ENCODE peak calls at places on chromosomes 6 and 20, in seven cellular contexts. K, E, G, B, Q, M and P are unnamed samples. For H3K36me3, the result is how much of the 10 kb centered on the place peaks cover.

GRCh38 chr20:56234110-56234509 is 14.4 kb upstream of the MC3R start:
- DNase-seq in G (no peak), E (no peak), M (no peak), B (no peak), Q (no peak), K (no peak), P (no peak)

GRCh38 chr6:119346450-119346849 is 3.1 kb downstream of the MAN1A1 start:
- DNase-seq in E (no peak), K (no peak), G (no peak), M (no peak), Q (no peak), B (no peak), P (no peak)

GRCh38 chr6:113461153-113461897 is 395.8 kb upstream of the MARCKS start:
- DNase-seq in Q (no peak), K (peak), E (no peak), B (no peak), G (no peak), M (no peak), P (no peak)

GRCh38 chr6:47098570-47098993 is 56.5 kb upstream of the ADGRF1 start:
- DNase-seq in E (no peak), Q (no peak), B (no peak), M (no peak), K (no peak), G (no peak), P (no peak)

GRCh38 chr6:169247419-169247818 is 6.2 kb downstream of the THBS2 start:
- DNase-seq in Q (no peak), K (no peak), B (no peak), E (no peak), M (peak), G (no peak), P (no peak)

GRCh38 chr6:167663784-167664432 is 162.8 kb upstream of the AFDN start:
- DNase-seq in M (peak), B (no peak), E (peak), K (no peak), Q (no peak), G (no peak), P (no peak)

GRCh38 chr20:23133560-23133998 is 47.5 kb upstream of the CD93 start:
- DNase-seq in K (no peak), E (no peak), Q (no peak), B (no peak), M (no peak), G (no peak), P (no peak)

GRCh38 chr6:155936551-155936950 is 480.9 kb upstream of the NOX3 start:
- DNase-seq in Q (no peak), B (no peak), E (no peak), G (no peak), M (no peak), K (no peak), P (no peak)

GRCh38 chr20:57195759-57196100 is 70.7 kb downstream of the BMP7 start:
- DNase-seq in Q (no peak), M (no peak), G (no peak), E (no peak), K (no peak), B (no peak), P (no peak)

GRCh38 chr6:93896081-93896480 is 476.7 kb upstream of the EPHA7 start:
- DNase-seq in Q (no peak), M (no peak), K (no peak), G (no peak), E (no peak), B (no peak), P (no peak)

GRCh38 chr6:32439708-32440214 is at the start of gene HLA-DRA:
- DNase-seq in K (peak), G (peak), B (no peak), Q (no peak), E (no peak), M (no peak), P (peak)

GRCh38 chr6:39362487-39362865 is 40.0 kb upstream of the KCNK16 start:
- DNase-seq in K (no peak), E (no peak), B (no peak), Q (no peak), G (no peak), M (no peak), P (peak)

GRCh38 chr20:13262701-13263335 is 41.7 kb downstream of the ISM1 start:
- DNase-seq in K (no peak), M (no peak), Q (no peak), G (no peak), B (no peak), E (no peak), P (no peak)

GRCh38 chr20:56762829-56763228 is 133.7 kb downstream of the TFAP2C start:
- DNase-seq in K (no peak), Q (no peak), B (no peak), E (no peak), G (no peak), M (no peak), P (no peak)

GRCh38 chr6:20688710-20689500 is 154.6 kb downstream of the CDKAL1 start:
- DNase-seq in G (no peak), E (no peak), K (no peak), Q (no peak), B (no peak), M (no peak), P (no peak)

GRCh38 chr20:32359633-32360332 is 1.7 kb downstream of the ASXL1 start:
- DNase-seq in E (no peak), K (no peak), Q (no peak), B (peak), G (no peak), M (no peak), P (no peak)

GRCh38 chr6:169251822-169252804 is 1.5 kb downstream of the THBS2 start:
- DNase-seq in K (no peak), E (no peak), Q (no peak), B (no peak), M (peak), G (no peak), P (no peak)

GRCh38 chr6:139540276-139540675 is 165.8 kb upstream of the CITED2 start:
- DNase-seq in B (peak), E (peak), K (no peak), G (no peak), M (peak), Q (no peak), P (no peak)

GRCh38 chr6:73585566-73586415 is 65.0 kb upstream of the EEF1A1 start:
- DNase-seq in M (peak), K (peak), B (peak), G (peak), E (peak), Q (peak), P (peak)

GRCh38 chr6:145153495-145153894 is 581.8 kb downstream of the EPM2A start:
- DNase-seq in K (no peak), M (no peak), E (no peak), B (no peak), Q (no peak), G (no peak), P (no peak)

GRCh38 chr6:30883743-30884520 is at the start of gene DDR1:
- DNase-seq in K (peak), M (peak), E (peak), B (no peak), Q (peak), G (no peak), P (no peak)

GRCh38 chr6:52160468-52161104 is 25.6 kb upstream of the IL17A start:
- DNase-seq in B (no peak), G (no peak), M (no peak), K (no peak), E (no peak), Q (no peak), P (no peak)

GRCh38 chr6:4129446-4129845 is 5.9 kb downstream of the ECI2 start:
- DNase-seq in K (no peak), G (no peak), B (no peak), M (no peak), E (no peak), Q (no peak), P (no peak)

GRCh38 chr6:106918128-106918527 is 56.4 kb downstream of the CD24 start:
- DNase-seq in K (no peak), M (no peak), Q (no peak), G (no peak), E (no peak), B (no peak), P (no peak)

GRCh38 chr6:90294614-90294988 is 2.0 kb downstream of the BACH2 start:
- DNase-seq in E (no peak), K (no peak), M (no peak), B (no peak), G (no peak), Q (no peak), P (no peak)

GRCh38 chr20:47358052-47358671 is 1.7 kb upstream of the ZMYND8 start:
- DNase-seq in K (peak), Q (no peak), B (no peak), G (no peak), M (no peak), E (no peak), P (no peak)

GRCh38 chr6:39517763-39518162 is 195.3 kb upstream of the KCNK16 start:
- DNase-seq in G (no peak), Q (no peak), M (no peak), K (no peak), E (no peak), B (no peak), P (no peak)

GRCh38 chr6:25419879-25420278 is 140.7 kb downstream of the CARMIL1 start:
- DNase-seq in B (no peak), M (no peak), G (no peak), Q (no peak), K (no peak), E (no peak), P (no peak)

DNA sequence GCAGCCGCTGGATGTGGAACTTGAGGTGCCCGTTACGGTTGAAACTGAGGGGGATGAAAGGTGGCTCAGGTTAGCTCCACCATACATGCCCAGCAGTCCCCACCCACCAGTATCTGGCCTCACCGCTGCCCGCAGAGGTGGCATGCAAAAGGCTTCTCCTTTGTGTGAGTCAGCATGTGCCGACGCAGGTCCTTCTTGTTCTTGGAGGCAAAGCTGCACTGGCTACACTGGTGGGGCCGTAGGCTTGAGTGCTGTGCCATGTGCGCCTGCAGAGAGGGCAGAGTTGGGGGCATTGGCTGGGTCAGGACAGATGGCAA is 15.8 kb downstream of the PCIF1 start:
- DNase-seq in Q (no peak), B (no peak), G (no peak), E (no peak), K (no peak), M (no peak), P (no peak)
- H3K36me3 ChIP-seq in Q (under half), B (under half), G (under half), E (under half), K (half or more), M (half or more), P (half or more)

GRCh38 chr6:44261581-44261980 is 3.8 kb downstream of the NFKBIE start:
- DNase-seq in K (no peak), G (no peak), B (no peak), M (no peak), E (no peak), Q (no peak), P (no peak)

GRCh38 chr6:44264154-44265002 is 973 bp downstream of the NFKBIE start:
- DNase-seq in K (no peak), G (no peak), B (no peak), M (peak), E (peak), Q (no peak), P (no peak)

GRCh38 chr6:44265003-44265842 is at the start of gene NFKBIE:
- DNase-seq in K (peak), B (no peak), E (peak), Q (peak), M (peak), G (peak), P (no peak)

GRCh38 chr6:44262467-44263356 is 2.6 kb downstream of the NFKBIE start:
- DNase-seq in M (no peak), G (no peak), Q (no peak), K (no peak), E (no peak), B (no peak), P (no peak)

DNA sequence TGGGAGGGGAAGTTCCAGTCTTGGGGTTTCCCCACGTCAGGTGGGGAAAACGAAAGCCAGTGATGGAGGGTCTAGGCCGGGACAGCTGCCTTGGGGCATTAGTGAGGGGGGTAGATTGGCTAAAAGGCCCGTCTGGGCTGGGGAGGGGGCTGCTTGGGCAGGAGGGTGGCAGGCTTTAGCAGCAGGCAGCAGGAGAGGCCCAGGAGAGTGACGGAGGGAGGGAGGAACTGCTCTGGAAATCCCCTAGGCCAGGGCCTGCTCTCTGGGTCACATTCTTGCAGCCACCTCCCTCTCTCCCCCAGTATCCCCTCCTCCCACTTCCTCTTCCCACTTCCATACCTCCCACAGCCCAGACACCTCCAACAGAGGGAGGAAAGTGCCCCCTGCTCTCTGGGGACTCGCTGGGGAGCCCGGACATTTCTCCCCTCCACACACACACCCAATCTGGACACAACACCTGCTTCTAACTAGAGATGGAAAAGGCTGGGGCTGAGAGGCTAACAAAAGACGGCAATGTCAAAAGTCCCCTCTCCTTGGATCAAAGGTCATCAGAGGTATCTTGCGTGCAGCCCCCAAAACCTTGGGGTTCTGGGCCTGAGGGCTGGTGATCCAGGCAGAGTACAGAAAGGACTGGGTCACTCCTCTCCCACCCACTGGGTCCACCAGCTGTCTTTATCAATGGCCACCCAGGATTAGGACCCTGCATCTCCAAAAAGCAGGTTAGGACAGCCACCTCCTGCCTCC is 1.8 kb downstream of the NFKBIE start:
- DNase-seq in Q (no peak), K (no peak), M (no peak), E (peak), B (no peak), G (no peak), P (no peak)
- TF ChIP-seq POLR2AphosphoS5 in Q (no peak), K (peak), M (no peak), E (no peak), B (no peak), G (no peak), P (no peak)

GRCh38 chr6:151095538-151096254 is 144.1 kb upstream of the AKAP12 start:
- DNase-seq in G (no peak), B (no peak), E (no peak), K (peak), Q (no peak), M (no peak), P (no peak)
- H3K36me3 ChIP-seq in G (under half), B (under half), E (under half), K (under half), Q (under half), M (under half), P (under half)

GRCh38 chr20:46139243-46139889 is 21.3 kb downstream of the CD40 start:
- DNase-seq in E (no peak), Q (no peak), B (no peak), M (no peak), G (no peak), K (no peak), P (no peak)
- TF ChIP-seq POLR2AphosphoS5 in E (no peak), Q (no peak), B (no peak), M (no peak), G (no peak), K (no peak), P (no peak)

GRCh38 chr6:44150317-44150917 is 8.2 kb upstream of the CAPN11 start:
- DNase-seq in M (no peak), G (no peak), E (no peak), B (no peak), Q (no peak), K (no peak), P (no peak)
- H3K36me3 ChIP-seq in M (half or more), G (under half), E (under half), B (under half), Q (under half), K (half or more), P (under half)